ENCODE peak calls at places on chromosomes 6 and 20, in nine cellular contexts. H, Z, R, M, V, N, O, L and S are unnamed samples.

GRCh38 chr6:55818482-55818881 is 56.9 kb downstream of the BMP5 start:
- DNase-seq in H (no peak), Z (no peak), R (no peak), M (no peak), V (no peak), N (no peak), O (no peak), L (no peak), S (no peak)

GRCh38 chr20:50248104-50248631 is 57.5 kb downstream of the CEBPB start:
- DNase-seq in H (no peak), Z (peak; percentile 31), R (no peak), M (no peak), V (no peak), N (peak; percentile 80), O (no peak), L (peak; percentile 65), S (no peak)

GRCh38 chr20:63311833-63312243 is 18.9 kb downstream of the COL20A1 start:
- DNase-seq in H (no peak), Z (no peak), R (no peak), M (no peak), V (peak; percentile 15), N (no peak), O (no peak), L (no peak), S (no peak)

GRCh38 chr20:35060168-35060567 is 32.4 kb downstream of the TRPC4AP start:
- DNase-seq in H (no peak), Z (no peak), R (no peak), M (no peak), V (no peak), N (no peak), O (no peak), L (no peak), S (no peak)

GRCh38 chr6:39700362-39700761 is 24.8 kb downstream of the KIF6 start:
- DNase-seq in H (no peak), Z (no peak), R (no peak), M (no peak), V (no peak), N (no peak), O (no peak), L (no peak), S (no peak)

GRCh38 chr6:150683320-150683719 is 83.6 kb downstream of the PLEKHG1 start:
- DNase-seq in H (no peak), Z (no peak), R (peak; percentile 4), M (no peak), V (peak; percentile 72), N (no peak), O (no peak), L (no peak), S (no peak)

GRCh38 chr6:44176935-44177509 is 18.4 kb downstream of the CAPN11 start:
- DNase-seq in H (no peak), Z (no peak), R (no peak), M (no peak), V (no peak), N (peak; percentile 8), O (peak; percentile 21), L (no peak), S (no peak)

GRCh38 chr6:72740135-72740534 is 118.3 kb downstream of the KCNQ5 start:
- DNase-seq in H (no peak), Z (no peak), R (no peak), M (no peak), V (no peak), N (no peak), O (no peak), L (no peak), S (no peak)

GRCh38 chr20:32959351-32960221 is 44.6 kb downstream of the SUN5 start:
- DNase-seq in H (no peak), Z (no peak), R (no peak), M (no peak), V (no peak), N (no peak), O (no peak), L (no peak), S (no peak)

GRCh38 chr6:56370591-56371198 is 123.3 kb upstream of the COL21A1 start:
- DNase-seq in H (no peak), Z (no peak), R (peak; percentile 87), M (peak; percentile 50), V (peak; percentile 33), N (no peak), O (no peak), L (peak; percentile 75), S (peak; percentile 58)

GRCh38 chr20:59752704-59753460 is 148.5 kb downstream of the PHACTR3 start:
- DNase-seq in H (no peak), Z (no peak), R (no peak), M (no peak), V (no peak), N (no peak), O (no peak), L (no peak), S (no peak)

GRCh38 chr6:111689946-111690345 is 84.3 kb upstream of the TRAF3IP2 start:
- DNase-seq in H (no peak), Z (no peak), R (no peak), M (no peak), V (no peak), N (no peak), O (no peak), L (no peak), S (no peak)

GRCh38 chr20:55354700-55355099 is 650.6 kb downstream of the CBLN4 start:
- DNase-seq in H (no peak), Z (no peak), R (no peak), M (no peak), V (no peak), N (no peak), O (no peak), L (no peak), S (no peak)

GRCh38 chr6:81485395-81485794 is 267.1 kb downstream of the TENT5A start:
- DNase-seq in H (no peak), Z (no peak), R (no peak), M (no peak), V (no peak), N (no peak), O (no peak), L (no peak), S (no peak)

GRCh38 chr20:48301189-48301588 is 515.9 kb upstream of the SULF2 start:
- DNase-seq in H (no peak), Z (no peak), R (no peak), M (no peak), V (no peak), N (no peak), O (no peak), L (no peak), S (peak; percentile 45)

GRCh38 chr6:110474500-110474899 is 1.9 kb downstream of the SLC22A16 start:
- DNase-seq in H (no peak), Z (no peak), R (no peak), M (no peak), V (no peak), N (no peak), O (no peak), L (no peak), S (no peak)